ENCODE peak calls at places on chromosomes 2 and 18, in four cellular contexts. J is brain microvascular endothelial cell, O is cardiac fibroblast, A is tibial artery. W is an unnamed sample.
A peak's percentile ranks its signal among the peaks of the same experiment; 100 is the strongest.

GRCh38 chr18:64330161-64330560 is 181.3 kb upstream of the LINC00305 start:
- DNase-seq in A (no peak), J (no peak), O (no peak), W (no peak)

GRCh38 chr2:124755386-124755785 is 730.3 kb downstream of the CNTNAP5 start:
- DNase-seq in A (no peak), O (peak; percentile 8), J (no peak), W (no peak)

GRCh38 chr18:76538846-76539245 is 43.8 kb upstream of the ZNF516 start:
- DNase-seq in J (no peak), O (no peak), A (no peak), W (no peak)

GRCh38 chr2:197201874-197202273 is 108.7 kb downstream of the ANKRD44 start:
- DNase-seq in J (no peak), O (no peak), A (no peak), W (no peak)

GRCh38 chr2:78707776-78708386 is 317.6 kb upstream of the REG3G start:
- DNase-seq in O (no peak), J (no peak), A (no peak), W (no peak)

GRCh38 chr2:25074826-25075225 is 33.0 kb downstream of the EFR3B start:
- DNase-seq in O (no peak), A (no peak), J (no peak), W (no peak)

GRCh38 chr2:98697651-98698337 is 33.1 kb downstream of the MGAT4A start:
- DNase-seq in O (no peak), J (no peak), A (no peak), W (no peak)

GRCh38 chr2:231557571-231558217 is 27.4 kb upstream of the NMUR1 start:
- DNase-seq in A (peak; percentile 86), J (peak; percentile 77), O (peak; percentile 92), W (peak; percentile 35)

GRCh38 chr2:101409699-101410098 is 22.4 kb upstream of the CREG2 start:
- DNase-seq in O (no peak), A (no peak), J (no peak), W (no peak)

GRCh38 chr18:32848836-32849235 is 76.0 kb upstream of the KLHL14 start:
- DNase-seq in A (no peak), J (no peak), O (peak; percentile 20), W (no peak)

GRCh38 chr2:204738721-204739120 is 193.4 kb downstream of the PARD3B start:
- DNase-seq in A (no peak), O (no peak), J (no peak), W (no peak)

GRCh38 chr2:236176417-236176816 is 8.2 kb upstream of the GBX2 start:
- DNase-seq in O (peak; percentile 35), A (no peak), J (no peak), W (no peak)

GRCh38 chr18:36066731-36067117 is 635 bp downstream of the RPRD1A start:
- DNase-seq in A (no peak), J (no peak), O (no peak), W (no peak)

GRCh38 chr2:217995741-217996141 is 7.1 kb downstream of the TNS1 start:
- DNase-seq in O (no peak), A (peak; percentile 89), J (no peak), W (no peak)

GRCh38 chr2:67295406-67295805 is 101.7 kb upstream of the ETAA1 start:
- DNase-seq in A (no peak), J (no peak), O (no peak), W (no peak)

GRCh38 chr18:34608064-34608463 is 102.0 kb upstream of the DTNA start:
- DNase-seq in O (no peak), J (no peak), A (no peak), W (no peak)

GRCh38 chr2:109158237-109158636 is 29.2 kb downstream of the SH3RF3 start:
- DNase-seq in J (no peak), O (no peak), A (peak; percentile 47), W (no peak)

GRCh38 chr2:42169869-42170465 is 814 bp downstream of the EML4 start:
- DNase-seq in O (peak; percentile 17), A (no peak), J (no peak), W (no peak)

GRCh38 chr2:42170619-42171395 is 1.7 kb downstream of the EML4 start:
- DNase-seq in O (no peak), J (no peak), A (no peak), W (no peak)

GRCh38 chr2:42171396-42171971 is 2.3 kb downstream of the EML4 start:
- DNase-seq in A (no peak), O (no peak), J (no peak), W (no peak)

GRCh38 chr2:42172020-42172419 is 2.9 kb downstream of the EML4 start:
- DNase-seq in J (no peak), A (no peak), O (no peak), W (no peak)

DNA sequence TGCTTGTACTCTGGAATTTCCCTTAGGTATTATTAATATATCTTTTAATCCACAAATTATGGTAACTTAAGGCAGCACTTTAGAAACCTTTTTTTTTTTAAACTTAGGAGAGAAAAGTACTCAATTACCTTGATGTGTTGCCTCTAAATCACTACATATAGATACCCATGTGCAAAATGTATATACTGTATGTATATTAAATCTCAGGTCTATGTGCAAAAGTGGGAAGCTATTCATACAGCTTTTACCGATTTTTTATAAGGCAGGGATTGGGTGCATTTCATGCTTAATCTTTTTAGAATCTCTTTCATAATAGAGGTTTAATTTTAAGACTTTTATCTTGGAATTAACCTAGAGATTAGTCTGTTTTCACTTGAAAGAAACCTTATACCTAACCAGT is 3.4 kb downstream of the EML4 start:
- DNase-seq in A (no peak), J (no peak), O (no peak), W (no peak)
- H3K4me3 ChIP-seq in A (no peak overlapping the region), J (no peak overlapping the region), O (no peak overlapping the region), W (no peak overlapping the region)

GRCh38 chr2:190891370-190891769 is 10.7 kb downstream of the GLS start:
- DNase-seq in J (no peak), A (no peak), O (no peak), W (no peak)

GRCh38 chr2:190887089-190887488 is 6.5 kb downstream of the GLS start:
- DNase-seq in O (peak; percentile 30), A (no peak), J (no peak), W (no peak)

GRCh38 chr2:190891913-190892312 is 11.3 kb downstream of the GLS start:
- DNase-seq in J (no peak), A (no peak), O (no peak), W (no peak)

GRCh38 chr2:190888449-190888848 is 7.8 kb downstream of the GLS start:
- DNase-seq in A (no peak), O (no peak), J (no peak), W (no peak)

DNA sequence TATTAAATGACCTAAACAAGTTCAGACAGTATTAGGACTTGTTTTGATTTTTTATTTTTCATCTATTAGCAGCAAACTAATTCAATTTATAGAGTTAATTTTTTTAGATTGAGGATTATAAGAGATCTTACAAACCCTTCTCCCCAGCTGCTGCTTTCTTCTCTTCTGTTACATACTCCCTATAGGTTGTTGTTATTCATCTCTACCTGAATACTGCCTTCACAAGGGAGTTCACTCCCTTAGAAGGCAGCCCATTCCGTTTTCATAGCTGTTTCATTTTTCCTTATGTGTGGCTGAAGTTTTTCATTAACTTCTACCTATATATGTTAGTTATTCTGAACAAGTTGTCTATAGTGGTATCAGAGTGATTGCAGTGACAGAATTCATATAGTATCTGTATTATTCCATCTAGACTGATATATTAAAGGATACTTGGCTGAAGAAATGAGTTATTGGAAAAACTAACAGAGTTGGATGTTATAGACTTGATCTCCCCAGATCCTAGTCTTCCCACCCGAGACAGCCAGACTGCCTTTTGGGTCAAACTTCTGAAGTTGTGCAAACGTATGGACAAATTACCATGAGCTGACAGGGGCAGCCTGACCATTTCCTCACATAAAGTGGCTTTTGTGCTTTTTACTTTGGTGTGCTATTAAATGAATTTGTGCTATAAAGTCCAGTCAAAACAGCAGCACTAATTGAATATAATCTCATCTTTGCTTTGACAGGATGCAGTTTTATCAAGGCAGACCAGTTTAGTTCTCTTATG is 8.7 kb downstream of the GLS start:
- DNase-seq in O (no peak), J (no peak), A (no peak), W (no peak)
- H3K4me3 ChIP-seq in O (no peak overlapping the region), J (no peak overlapping the region), A (no peak overlapping the region), W (no peak overlapping the region)

GRCh38 chr2:219299372-219299760 is 9.8 kb downstream of the PTPRN start:
- DNase-seq in A (no peak), O (no peak), J (no peak), W (no peak)

GRCh38 chr2:219300022-219300421 is 9.2 kb downstream of the PTPRN start:
- DNase-seq in J (no peak), A (no peak), O (no peak), W (no peak)

GRCh38 chr2:219296631-219297391 is 12.4 kb downstream of the PTPRN start:
- DNase-seq in O (no peak), A (no peak), J (no peak), W (no peak)

GRCh38 chr2:219297766-219298456 is 11.3 kb downstream of the PTPRN start:
- DNase-seq in O (no peak), J (no peak), A (no peak), W (no peak)

GRCh38 chr2:219298759-219299371 is 10.3 kb downstream of the PTPRN start:
- DNase-seq in O (peak; percentile 84), J (peak; percentile 66), A (peak; percentile 93), W (no peak)
- H3K4me3 ChIP-seq in O (no peak overlapping the region), J (no peak overlapping the region), A (no peak overlapping the region), W (no peak overlapping the region)

DNA sequence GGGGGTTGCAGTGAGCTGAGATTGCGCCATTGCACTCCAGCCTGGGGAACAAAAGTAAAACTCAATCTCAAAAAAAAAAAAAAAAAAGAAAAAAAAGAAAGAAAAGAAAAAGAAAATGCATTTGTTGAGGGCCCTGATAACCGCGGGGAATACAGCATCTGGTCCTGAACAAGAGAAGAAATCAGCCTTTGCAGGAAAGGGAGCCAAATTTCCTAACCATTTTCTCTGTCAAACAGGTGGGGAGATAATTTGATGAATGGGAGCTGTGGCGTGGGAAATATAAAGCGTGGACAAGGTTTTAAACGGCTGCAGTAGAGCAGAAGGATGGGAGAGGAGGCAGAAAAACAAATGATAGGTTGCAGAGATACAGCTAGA is 864 bp downstream of the E2F6 start:
- DNase-seq in J (no peak), O (no peak), A (no peak), W (no peak)
- H3K4me3 ChIP-seq in J (peak overlapping the region; percentile 65), O (peak overlapping the region; percentile 61), A (peak overlapping the region; percentile 73), W (peak overlapping the region; percentile 68)

DNA sequence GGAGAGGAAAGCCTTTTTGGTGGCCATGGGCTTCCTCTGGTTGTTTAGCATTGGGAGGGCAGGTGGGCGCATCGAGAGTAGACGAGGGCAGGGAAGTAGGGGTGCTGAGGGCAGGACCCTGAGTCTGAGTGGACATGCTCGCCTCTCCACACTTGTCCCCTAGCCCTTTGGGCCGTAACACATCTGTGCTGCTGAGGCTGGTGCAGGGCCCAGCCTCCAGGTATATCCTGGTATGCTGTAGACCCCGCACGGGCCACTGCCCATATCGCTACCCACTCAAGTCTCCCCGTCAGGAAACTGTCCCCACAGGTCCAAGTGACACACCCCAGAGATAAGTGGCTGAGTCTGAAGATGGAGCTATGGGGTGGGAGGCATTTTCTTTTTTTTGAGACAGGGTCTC is 13.7 kb upstream of the CCDC74B start:
- DNase-seq in J (no peak), O (no peak), A (no peak), W (no peak)
- H3K4me3 ChIP-seq in J (no peak overlapping the region), O (no peak overlapping the region), A (no peak overlapping the region), W (no peak overlapping the region)

DNA sequence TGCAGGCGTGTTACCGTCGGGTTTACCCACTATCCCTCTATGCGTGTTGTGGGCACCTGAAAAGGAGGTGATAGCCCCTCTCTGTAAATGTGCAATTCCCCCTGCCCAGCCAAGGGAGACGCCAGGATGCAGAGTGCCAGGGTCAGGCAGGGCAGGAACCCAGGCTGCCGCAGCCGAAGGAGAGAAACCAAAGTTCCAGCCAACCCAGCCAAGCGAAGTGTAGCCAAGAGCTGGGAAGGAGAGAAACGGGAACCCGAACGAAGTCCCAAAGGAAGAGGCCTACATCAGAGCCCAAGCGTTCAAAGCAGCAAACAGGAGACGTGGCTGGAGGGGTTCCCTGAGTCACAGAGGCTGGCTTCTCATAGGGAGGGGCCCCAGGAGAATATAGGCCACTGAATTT is 24.2 kb upstream of the SPR start:
- DNase-seq in O (no peak), J (no peak), A (no peak), W (no peak)
- H3K4me3 ChIP-seq in O (no peak overlapping the region), J (no peak overlapping the region), A (peak overlapping the region; percentile 26), W (no peak overlapping the region)